ENCODE peak calls at places on chromosomes 2 and 18, in eight cellular contexts. D is sigmoid colon, U is HepG2, W is body of pancreas, J is ovary, Z is stomach, H is K562, F is thyroid gland. X is an unnamed sample.

GRCh38 chr2:183000846-183001245 is 37.4 kb downstream of the NCKAP1 start:
- DNase-seq in D (no peak), U (no peak), W (no peak), J (no peak), Z (no peak), H (no peak), F (peak), X (no peak)

GRCh38 chr2:240297553-240298315 is 137.7 kb upstream of the GPC1 start:
- DNase-seq in D (no peak), U (no peak), W (no peak), J (no peak), Z (no peak), H (no peak), F (no peak), X (no peak)

GRCh38 chr2:179981085-179981484 is 26.0 kb downstream of the CWC22 start:
- DNase-seq in D (no peak), U (no peak), W (no peak), J (no peak), Z (no peak), H (no peak), F (no peak), X (no peak)

GRCh38 chr2:240396623-240397541 is 38.6 kb upstream of the GPC1 start:
- DNase-seq in D (peak), U (no peak), W (no peak), J (peak), Z (no peak), H (no peak), F (no peak), X (peak)

GRCh38 chr2:179842498-179843153 is 18.8 kb downstream of the ZNF385B start:
- DNase-seq in D (no peak), U (peak), W (no peak), J (no peak), Z (no peak), H (peak), F (peak), X (no peak)

GRCh38 chr2:160351978-160352377 is 141.6 kb downstream of the RBMS1 start:
- DNase-seq in D (no peak), U (no peak), W (no peak), J (no peak), Z (no peak), H (no peak), F (no peak), X (no peak)

GRCh38 chr2:65919579-65920188 is 487.3 kb upstream of the SPRED2 start:
- DNase-seq in D (no peak), U (no peak), W (no peak), J (no peak), Z (no peak), H (peak), F (no peak), X (no peak)

GRCh38 chr18:58087928-58088722 is 44.1 kb downstream of the NEDD4L start:
- DNase-seq in D (no peak), U (no peak), W (peak), J (no peak), Z (peak), H (peak), F (peak), X (no peak)

GRCh38 chr2:29850794-29851193 is 70.6 kb downstream of the ALK start:
- DNase-seq in D (no peak), U (no peak), W (no peak), J (no peak), Z (no peak), H (no peak), F (no peak), X (no peak)

GRCh38 chr2:221095381-221095780 is 476.7 kb downstream of the EPHA4 start:
- DNase-seq in D (no peak), U (no peak), W (no peak), J (no peak), Z (no peak), H (no peak), F (no peak), X (no peak)

GRCh38 chr2:38653380-38653714 is 12.6 kb upstream of the GALM start:
- DNase-seq in D (no peak), U (no peak), W (no peak), J (no peak), Z (no peak), H (no peak), F (no peak), X (no peak)

GRCh38 chr2:172513935-172514586 is 41.8 kb upstream of the PDK1 start:
- DNase-seq in D (no peak), U (no peak), W (no peak), J (no peak), Z (no peak), H (peak), F (peak), X (no peak)

GRCh38 chr2:120486946-120487345 is 141.0 kb downstream of the INHBB start:
- DNase-seq in D (no peak), U (peak), W (no peak), J (no peak), Z (no peak), H (peak), F (no peak), X (no peak)

GRCh38 chr2:63345285-63345633 is 243.0 kb downstream of the WDPCP start:
- DNase-seq in D (no peak), U (no peak), W (no peak), J (no peak), Z (no peak), H (no peak), F (no peak), X (no peak)

GRCh38 chr2:197938555-197938954 is 134.2 kb downstream of the PLCL1 start:
- DNase-seq in D (no peak), U (no peak), W (no peak), J (no peak), Z (no peak), H (no peak), F (no peak), X (no peak)

GRCh38 chr2:134014196-134014960 is 239.5 kb upstream of the MGAT5 start:
- DNase-seq in D (no peak), U (no peak), W (no peak), J (no peak), Z (no peak), H (no peak), F (no peak), X (no peak)

GRCh38 chr2:1791670-1792069 is 47.4 kb upstream of the PXDN start:
- DNase-seq in D (no peak), U (no peak), W (no peak), J (no peak), Z (no peak), H (no peak), F (no peak), X (no peak)

GRCh38 chr2:48749820-48750739 is 5.4 kb downstream of the LHCGR start:
- DNase-seq in D (no peak), U (no peak), W (no peak), J (no peak), Z (no peak), H (no peak), F (no peak), X (no peak)

DNA sequence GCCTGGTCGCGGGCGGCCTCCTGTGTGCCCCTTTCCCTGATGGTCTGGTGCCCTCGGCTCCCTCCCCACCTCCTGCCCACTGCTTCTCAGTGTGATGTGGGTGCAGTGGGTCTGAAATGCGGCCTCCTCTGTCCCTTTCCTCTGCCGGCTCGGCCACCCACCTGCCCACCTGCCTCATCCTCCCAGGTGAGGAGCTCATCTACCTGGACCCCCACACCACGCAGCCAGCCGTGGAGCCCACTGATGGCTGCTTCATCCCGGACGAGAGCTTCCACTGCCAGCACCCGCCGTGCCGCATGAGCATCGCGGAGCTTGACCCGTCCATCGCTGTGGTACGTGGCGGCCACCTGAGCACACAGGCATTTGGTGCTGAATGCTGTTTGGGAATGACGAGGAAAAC is 18.3 kb downstream of the DTYMK start:
- DNase-seq in D (no peak), U (no peak), W (no peak), J (no peak), Z (no peak), H (no peak), F (no peak), X (no peak)
- TF ChIP-seq POLR2A in D (no peak), U (no peak), W (no peak), J (no peak), Z (no peak), H (no peak), F (no peak), X (no peak)

GRCh38 chr2:47336259-47337238 is 66.4 kb upstream of the MSH2 start:
- DNase-seq in D (no peak), U (no peak), W (no peak), J (no peak), Z (no peak), H (peak), F (peak), X (no peak)

GRCh38 chr2:47339745-47340541 is 63.0 kb upstream of the MSH2 start:
- DNase-seq in D (no peak), U (peak), W (no peak), J (no peak), Z (peak), H (no peak), F (peak), X (no peak)

DNA sequence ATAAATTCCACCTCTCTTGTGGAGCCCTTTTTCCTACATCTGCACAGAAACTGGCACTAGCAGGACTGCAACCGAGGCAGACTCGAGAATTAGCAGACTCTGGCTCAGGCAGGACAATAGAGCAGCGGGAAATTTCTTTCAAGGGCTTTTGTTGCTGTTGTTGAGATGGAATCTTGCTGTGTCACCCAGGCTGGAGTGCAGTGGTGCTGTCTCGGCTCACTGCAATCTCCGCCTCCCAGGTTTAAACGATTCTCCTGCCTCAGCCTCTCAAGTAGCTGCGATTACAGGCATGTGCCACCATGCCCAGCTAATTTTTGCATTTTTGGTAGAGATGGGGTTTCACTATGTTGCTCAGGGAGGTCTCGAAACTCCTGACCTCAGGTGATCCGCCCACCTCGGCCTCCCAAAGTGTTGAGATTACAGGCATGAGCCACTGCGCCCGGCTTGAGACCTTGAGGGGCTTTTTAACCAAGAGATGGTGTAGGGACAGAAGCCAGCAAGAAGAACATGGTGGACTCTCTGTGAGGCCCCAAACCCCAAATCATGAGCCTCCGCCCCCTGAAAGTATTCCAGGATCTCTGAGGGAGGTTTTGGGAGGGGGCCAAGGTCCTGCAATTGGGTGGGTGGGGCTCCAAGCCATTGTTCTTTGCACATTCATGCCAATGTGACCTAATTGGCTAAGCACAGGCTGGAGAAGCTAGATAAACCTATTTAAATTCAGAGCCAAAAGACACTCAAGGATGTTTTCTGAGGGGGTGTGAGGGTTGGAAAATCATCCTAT is 68.4 kb upstream of the MSH2 start:
- DNase-seq in D (no peak), U (no peak), W (no peak), J (no peak), Z (no peak), H (peak), F (peak), X (no peak)
- H3K27ac ChIP-seq in D (no peak), U (no peak), W (no peak), J (no peak), Z (no peak), H (peak), F (no peak), X (no peak)

GRCh38 chr2:69902213-69902922 is 8.6 kb downstream of the SNRNP27 start:
- DNase-seq in D (no peak), U (no peak), W (no peak), J (no peak), Z (peak), H (no peak), F (no peak), X (no peak)
- H3K4me3 ChIP-seq in D (no peak), U (no peak), W (no peak), J (no peak), Z (no peak), H (no peak), F (no peak), X (no peak)

DNA sequence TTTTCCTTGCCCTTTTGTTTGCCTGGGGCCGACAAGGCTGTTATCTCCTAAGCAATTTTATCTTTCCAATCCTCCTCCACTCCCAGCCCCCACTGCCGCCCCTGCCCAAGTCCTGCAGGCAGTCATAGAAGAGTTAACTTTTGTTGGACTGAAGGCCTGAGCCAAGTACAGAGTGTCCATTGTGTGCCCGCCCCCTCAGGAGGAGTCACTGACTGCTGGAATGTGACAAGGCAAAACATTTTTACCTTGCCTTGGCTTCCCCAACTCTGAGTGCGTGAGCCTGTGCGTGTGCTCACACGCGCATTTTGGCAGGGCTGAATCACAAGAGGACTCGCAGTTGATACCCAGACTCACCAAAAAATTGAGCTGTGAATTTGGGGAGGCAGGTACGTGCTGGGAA is 16.2 kb downstream of the SETBP1 start:
- DNase-seq in D (no peak), U (no peak), W (peak), J (peak), Z (peak), H (peak), F (peak), X (peak)
- TF ChIP-seq POLR2A in D (no peak), U (no peak), W (no peak), J (no peak), Z (no peak), H (no peak), F (peak), X (no peak)